ENCODE peak calls at places on chromosomes 3 and 15, in five cellular contexts. Y is ovary, W is A549, I is suprapubic skin, S is tibial nerve. R is an unnamed sample. For H3K9me3, the result is how much of the 10 kb centered on the place peaks cover.

GRCh38 chr3:149388001-149388435 is 10.6 kb upstream of the TM4SF1 start:
- DNase-seq in S (no peak), Y (no peak), I (no peak), W (peak), R (no peak)

GRCh38 chr3:14127516-14128161 is 2.8 kb downstream of the TMEM43 start:
- DNase-seq in S (no peak), I (no peak), W (no peak), Y (no peak), R (no peak)

GRCh38 chr15:83545803-83546534 is 98.8 kb downstream of the SH3GL3 start:
- DNase-seq in W (no peak), Y (no peak), S (no peak), I (no peak), R (no peak)

GRCh38 chr3:101077361-101078011 is 84.3 kb upstream of the ABI3BP start:
- DNase-seq in I (no peak), W (peak), S (no peak), Y (no peak), R (no peak)

GRCh38 chr15:41934843-41935242 is 37.5 kb downstream of the EHD4 start:
- DNase-seq in Y (no peak), W (no peak), S (no peak), I (no peak), R (peak)

GRCh38 chr15:68650901-68651709 is 72.3 kb downstream of the CORO2B start:
- DNase-seq in Y (peak), S (peak), W (peak), I (peak), R (peak)

GRCh38 chr3:20747736-20748135 is 561.7 kb upstream of the SGO1 start:
- DNase-seq in S (no peak), I (no peak), Y (no peak), W (no peak), R (no peak)

GRCh38 chr3:17478673-17479072 is 263.8 kb downstream of the TBC1D5 start:
- DNase-seq in S (no peak), I (no peak), W (peak), Y (no peak), R (no peak)

GRCh38 chr15:66703540-66703941 is 1.5 kb downstream of the SMAD6 start:
- DNase-seq in Y (peak), W (no peak), I (no peak), S (no peak), R (no peak)

GRCh38 chr15:63983071-63983711 is 63.1 kb downstream of the DAPK2 start:
- DNase-seq in I (no peak), Y (no peak), S (no peak), W (no peak), R (no peak)

GRCh38 chr3:113166719-113167492 is 44.5 kb upstream of the BOC start:
- DNase-seq in S (peak), W (no peak), I (peak), Y (peak), R (peak)

GRCh38 chr3:61908344-61908743 is 347.0 kb downstream of the PTPRG start:
- DNase-seq in I (no peak), S (no peak), W (no peak), Y (no peak), R (no peak)

GRCh38 chr3:127730171-127730570 is 57.4 kb downstream of the ABTB1 start:
- DNase-seq in W (no peak), S (no peak), Y (no peak), I (no peak), R (no peak)

GRCh38 chr15:76575177-76576078 is 238.9 kb downstream of the ISL2 start:
- DNase-seq in W (no peak), Y (no peak), I (no peak), S (no peak), R (no peak)

GRCh38 chr3:181851063-181851462 is 139.3 kb downstream of the SOX2 start:
- DNase-seq in S (no peak), W (peak), Y (no peak), I (no peak), R (no peak)

GRCh38 chr15:59199775-59200465 is 6.7 kb upstream of the LDHAL6B start:
- DNase-seq in S (no peak), W (peak), Y (no peak), I (no peak), R (no peak)

GRCh38 chr3:38606561-38606960 is 42.9 kb downstream of the SCN5A start:
- DNase-seq in W (no peak), S (no peak), Y (peak), I (peak), R (peak)

GRCh38 chr3:185328324-185329004 is 34.5 kb upstream of the MAP3K13 start:
- DNase-seq in S (no peak), I (no peak), Y (no peak), W (peak), R (no peak)

GRCh38 chr3:101780661-101781060 is 1.6 kb downstream of the NXPE3 start:
- DNase-seq in S (no peak), Y (no peak), I (no peak), W (peak), R (no peak)

GRCh38 chr3:72353236-72354105 is 494.8 kb downstream of the SHQ1 start:
- DNase-seq in Y (no peak), S (no peak), I (no peak), W (no peak), R (no peak)

GRCh38 chr15:89406756-89407650 is 72.4 kb upstream of the POLG start:
- DNase-seq in I (no peak), Y (no peak), W (no peak), S (no peak), R (no peak)

GRCh38 chr3:64303401-64303800 is 78.1 kb upstream of the PRICKLE2 start:
- DNase-seq in S (no peak), I (no peak), W (no peak), Y (no peak), R (no peak)

GRCh38 chr3:119098620-119099222 is 47.2 kb upstream of the TEX55 start:
- DNase-seq in I (no peak), S (peak), W (peak), Y (no peak), R (no peak)

GRCh38 chr3:53885239-53885638 is 3.3 kb upstream of the ACTR8 start:
- DNase-seq in S (no peak), Y (no peak), I (no peak), W (peak), R (no peak)

GRCh38 chr3:66407281-66408218 is 93.3 kb downstream of the LRIG1 start:
- DNase-seq in I (peak), W (peak), Y (peak), S (peak), R (peak)

GRCh38 chr3:87320748-87321634 is 44.6 kb upstream of the POU1F1 start:
- DNase-seq in W (no peak), I (no peak), Y (no peak), S (no peak), R (no peak)

GRCh38 chr15:83746231-83746630 is 92.3 kb downstream of the ADAMTSL3 start:
- DNase-seq in Y (no peak), W (peak), S (no peak), I (no peak), R (no peak)

DNA sequence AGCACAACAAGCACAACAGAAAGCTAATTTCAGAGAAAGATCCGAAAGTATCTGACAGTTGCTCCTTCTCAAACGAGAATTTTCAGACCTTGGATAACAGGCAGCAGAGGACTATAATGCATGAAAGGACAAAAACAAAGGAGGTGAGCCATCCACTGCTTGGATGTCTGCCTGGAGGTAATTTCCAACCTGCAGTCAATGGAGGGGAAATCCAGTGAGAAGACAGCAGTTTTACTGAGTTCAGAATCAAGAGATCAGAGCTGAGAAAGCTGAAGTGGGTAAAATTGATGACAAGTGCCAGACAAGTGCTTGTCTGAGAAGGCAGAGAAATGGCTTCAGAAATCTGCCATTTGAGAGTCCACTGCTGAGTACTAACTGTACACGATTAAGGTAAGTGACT is 22.1 kb downstream of the UBE3A start:
- DNase-seq in S (no peak), I (no peak), Y (no peak), W (no peak), R (no peak)
- TF ChIP-seq EP300 in S (no peak), I (no peak), Y (no peak), W (no peak), R (no peak)

GRCh38 chr3:134859341-134859740 is 64.3 kb downstream of the EPHB1 start:
- DNase-seq in I (no peak), W (no peak), S (no peak), Y (no peak), R (no peak)

GRCh38 chr3:134860141-134860540 is 65.1 kb downstream of the EPHB1 start:
- DNase-seq in I (no peak), Y (no peak), W (no peak), S (no peak), R (no peak)

GRCh38 chr3:134858516-134859035 is 63.5 kb downstream of the EPHB1 start:
- DNase-seq in S (no peak), W (no peak), I (no peak), Y (no peak), R (no peak)

GRCh38 chr3:134857776-134858515 is 62.9 kb downstream of the EPHB1 start:
- DNase-seq in W (no peak), I (no peak), Y (no peak), S (no peak), R (no peak)

GRCh38 chr3:134857356-134857755 is 62.3 kb downstream of the EPHB1 start:
- DNase-seq in I (no peak), Y (no peak), W (no peak), S (no peak), R (no peak)
- H3K9me3 ChIP-seq in I (under half), Y (under half), W (under half), S (under half), R (under half)

GRCh38 chr3:144629413-144629812 is 657.8 kb downstream of the DIPK2A start:
- DNase-seq in Y (no peak), I (no peak), S (no peak), W (no peak), R (no peak)
- TF ChIP-seq EP300 in Y (no peak), I (no peak), S (no peak), W (no peak), R (no peak)

GRCh38 chr3:189787191-189787590 is 156.0 kb downstream of the TP63 start:
- DNase-seq in S (no peak), Y (no peak), W (no peak), I (no peak), R (no peak)
- H3K9me3 ChIP-seq in S (under half), Y (under half), W (under half), I (under half), R (under half)

DNA sequence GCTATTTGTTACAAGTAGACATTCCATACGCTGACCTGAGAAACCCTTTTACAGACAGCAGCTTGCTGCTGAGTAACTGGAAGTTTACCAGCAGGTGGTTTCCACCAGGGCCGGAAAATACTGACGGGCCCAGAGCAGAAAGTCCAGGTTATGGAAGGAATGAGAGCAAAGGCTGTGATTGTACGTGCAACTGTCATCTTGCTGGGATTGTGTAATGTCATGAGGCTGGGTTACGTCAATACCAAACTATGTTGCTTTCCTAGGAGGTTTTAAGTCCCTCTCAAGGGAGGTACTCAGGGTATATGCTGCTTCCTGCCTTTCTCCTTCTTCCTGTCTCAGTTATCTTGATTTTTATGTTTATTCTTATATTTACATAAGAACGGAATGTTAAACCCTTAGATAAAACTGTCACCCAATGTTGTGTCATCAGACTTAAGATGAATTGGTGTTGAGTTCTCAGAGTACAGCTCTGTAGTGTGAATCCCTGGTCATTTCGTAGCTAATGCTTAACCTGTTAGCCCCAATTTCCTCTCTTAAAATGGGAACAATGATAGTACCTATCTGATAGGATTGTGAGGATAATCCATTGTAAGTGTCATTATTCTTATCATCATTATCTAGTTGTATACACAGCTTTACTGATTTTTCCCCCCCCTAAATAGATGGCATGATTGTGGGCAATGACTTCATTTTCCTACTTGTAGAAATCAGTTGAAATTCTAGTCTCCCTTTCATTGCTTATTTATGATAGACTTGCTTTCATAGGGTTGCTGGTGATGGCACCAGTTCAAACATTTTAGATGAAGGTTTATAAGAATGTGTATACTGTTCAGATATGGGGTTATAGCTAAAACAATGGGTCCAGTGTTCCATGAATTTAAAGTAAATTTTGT is 101.4 kb downstream of the FNDC3B start:
- DNase-seq in Y (no peak), I (no peak), S (peak), W (peak), R (peak)
- TF ChIP-seq EP300 in Y (no peak), I (no peak), S (peak), W (peak), R (no peak)

DNA sequence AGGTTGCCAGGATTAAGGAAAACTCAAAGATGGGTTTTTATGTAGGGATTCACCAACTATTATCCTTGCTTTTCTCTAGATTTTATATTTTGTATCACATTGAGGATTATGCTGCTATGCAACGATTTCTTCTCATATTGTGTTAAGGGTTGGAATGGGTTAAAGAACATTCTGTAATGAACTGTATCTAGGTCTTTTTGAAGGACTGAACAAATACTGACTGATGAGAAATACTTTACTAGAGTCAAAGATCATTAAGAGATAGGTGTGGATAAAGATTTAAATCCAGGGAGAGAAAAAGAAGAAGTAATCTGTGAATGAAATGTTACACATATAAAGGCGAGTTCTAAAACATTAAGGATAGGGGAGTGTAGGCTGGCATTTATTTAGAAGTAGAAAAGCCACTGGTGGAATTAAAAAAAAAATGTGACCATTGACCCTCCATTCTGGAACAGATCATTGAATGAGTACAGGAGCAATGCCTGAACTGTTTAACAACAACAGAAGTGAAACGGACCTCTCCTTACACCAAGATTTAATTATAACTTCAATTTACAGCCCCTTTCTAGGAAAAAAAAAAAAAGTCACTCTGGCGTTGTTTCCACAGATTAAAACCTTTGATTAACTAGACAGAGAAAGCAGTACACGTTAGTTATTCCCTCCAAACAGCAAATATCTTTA is 39.2 kb downstream of the PROS1 start:
- DNase-seq in I (no peak), W (no peak), S (no peak), Y (no peak), R (no peak)
- H3K9me3 ChIP-seq in I (under half), W (under half), S (under half), Y (under half), R (under half)